ENCODE peak calls at places on chromosomes 11 and 22, in five cellular contexts. R is H9, K is IMR-90, O is H1, I is neuronal stem cell. L is an unnamed sample.

GRCh38 chr11:119742263-119742861 is 13.4 kb upstream of the NECTIN1 start:
- DNase-seq in K (no peak), O (no peak), I (peak; percentile 44), R (peak; percentile 80), L (no peak)

GRCh38 chr22:39215430-39216142 is 29.2 kb downstream of the PDGFB start:
- DNase-seq in O (no peak), K (no peak), R (peak; percentile 71), I (no peak), L (no peak)

GRCh38 chr22:35510481-35510934 is 30.1 kb upstream of the RASD2 start:
- DNase-seq in I (no peak), K (peak; percentile 75), O (no peak), R (no peak), L (no peak)

GRCh38 chr11:46686886-46687810 is 13.3 kb downstream of the ARHGAP1 start:
- DNase-seq in K (peak; percentile 91), I (no peak), R (no peak), O (no peak), L (peak; percentile 79)

GRCh38 chr11:109033627-109034340 is 368.9 kb downstream of the DDX10 start:
- DNase-seq in O (no peak), I (no peak), K (peak; percentile 89), R (no peak), L (no peak)

GRCh38 chr22:37267128-37267587 is 15.2 kb upstream of the CYTH4 start:
- DNase-seq in K (no peak), I (peak; percentile 65), O (no peak), R (peak; percentile 79), L (peak; percentile 25)

GRCh38 chr11:131767421-131767820 is 397.0 kb downstream of the NTM start:
- DNase-seq in I (no peak), R (no peak), K (peak; percentile 74), O (no peak), L (no peak)

GRCh38 chr11:71252782-71253730 is 679 bp upstream of the SHANK2 start:
- DNase-seq in K (peak; percentile 68), O (no peak), I (no peak), R (peak; percentile 64), L (peak; percentile 72)

GRCh38 chr11:12470236-12470635 is 92.9 kb downstream of the PARVA start:
- DNase-seq in R (no peak), K (no peak), I (no peak), O (no peak), L (peak; percentile 20)

GRCh38 chr11:8311366-8311765 is 47.7 kb upstream of the LMO1 start:
- DNase-seq in I (no peak), O (no peak), K (no peak), R (no peak), L (no peak)

GRCh38 chr22:35894464-35894878 is 134.2 kb downstream of the RBFOX2 start:
- DNase-seq in I (no peak), K (no peak), R (no peak), O (no peak), L (no peak)

GRCh38 chr22:28023036-28023435 is 104.0 kb upstream of the PITPNB start:
- DNase-seq in R (no peak), O (no peak), K (no peak), I (no peak), L (no peak)

GRCh38 chr11:66976048-66976467 is 954 bp downstream of the C11orf86 start:
- DNase-seq in K (no peak), R (peak; percentile 86), O (peak; percentile 67), I (peak; percentile 59), L (peak; percentile 11)

GRCh38 chr11:69008774-69009440 is 4.1 kb downstream of the MRGPRF start:
- DNase-seq in R (peak; percentile 61), K (peak; percentile 99), O (peak; percentile 51), I (no peak), L (peak; percentile 83)

GRCh38 chr11:111441443-111441842 is 62.4 kb upstream of the POU2AF1 start:
- DNase-seq in I (no peak), K (peak; percentile 99), R (no peak), O (no peak), L (peak; percentile 38)

GRCh38 chr11:117072517-117073218 is 25.6 kb downstream of the SIK3 start:
- DNase-seq in K (peak; percentile 96), O (no peak), R (no peak), I (no peak), L (peak; percentile 72)

GRCh38 chr11:73268671-73269271 is 3.4 kb upstream of the P2RY6 start:
- DNase-seq in I (no peak), R (peak; percentile 24), K (no peak), O (no peak), L (no peak)

GRCh38 chr11:72578991-72579815 is 95.0 kb downstream of the PDE2A start:
- DNase-seq in I (no peak), O (no peak), K (no peak), R (no peak), L (no peak)

GRCh38 chr11:76592025-76592914 is 78.3 kb downstream of the LRRC32 start:
- DNase-seq in O (no peak), K (no peak), I (no peak), R (no peak), L (no peak)

GRCh38 chr11:66047541-66048365 is 1.2 kb downstream of the GAL3ST3 start:
- DNase-seq in K (no peak), O (no peak), R (no peak), I (no peak), L (no peak)

GRCh38 chr22:23243006-23243573 is 62.8 kb downstream of the BCR start:
- DNase-seq in I (peak; percentile 72), K (no peak), R (peak; percentile 88), O (peak; percentile 68), L (no peak)

DNA sequence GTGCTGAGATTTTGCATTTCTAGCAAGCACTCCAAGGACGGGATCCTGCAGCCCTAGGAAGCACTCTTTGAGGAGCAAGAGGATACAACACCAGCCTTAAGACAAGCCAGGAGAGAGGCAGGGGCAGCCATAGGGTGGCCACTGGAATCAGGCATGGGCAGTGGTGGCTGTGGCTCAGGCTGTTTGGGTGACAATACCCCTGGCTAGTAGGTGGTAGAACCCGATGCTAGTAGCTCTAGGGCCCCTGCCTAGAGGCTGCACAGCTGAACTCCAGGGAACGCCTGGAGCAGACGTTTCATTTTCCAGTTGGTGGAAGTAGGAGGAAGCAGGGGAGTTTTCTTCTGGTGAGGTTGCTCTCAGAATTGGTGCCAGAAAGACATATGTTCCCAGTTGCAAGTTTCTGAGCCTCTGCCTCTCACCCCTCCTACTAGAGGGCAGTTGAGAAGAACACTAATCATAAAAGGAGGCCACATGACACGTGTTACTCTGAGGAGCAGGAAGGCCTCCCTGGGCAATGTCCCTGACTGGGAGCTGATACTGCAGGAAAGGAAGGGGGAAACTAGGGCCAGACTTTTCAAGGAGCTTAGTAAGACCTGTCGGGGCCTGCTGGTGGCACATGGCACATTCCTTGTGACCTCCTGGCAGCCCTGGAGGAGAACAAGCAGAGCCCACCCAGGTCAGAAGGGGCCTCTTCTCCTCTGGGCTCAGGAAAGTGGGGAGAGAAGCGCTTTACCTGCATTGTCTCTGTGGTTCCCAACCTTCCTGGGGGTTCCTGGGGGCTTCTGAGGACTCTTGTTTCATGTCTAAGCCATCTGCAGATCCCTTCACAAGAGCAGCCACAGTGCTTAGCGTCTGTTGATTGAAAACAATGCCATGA is 56.6 kb upstream of the DRD2 start:
- DNase-seq in K (no peak), I (no peak), O (no peak), R (no peak), L (no peak)
- H2AFZ ChIP-seq in K (no peak overlapping the region), I (no peak overlapping the region), O (peak overlapping the region; percentile 76), R (no peak overlapping the region), L (no peak overlapping the region)

GRCh38 chr22:45268958-45269844 is 15.5 kb upstream of the UPK3A start:
- DNase-seq in I (peak; percentile 89), K (peak; percentile 53), R (peak; percentile 86), O (no peak), L (peak; percentile 86)
- H4K8ac ChIP-seq in I (no peak overlapping the region), K (peak overlapping the region; percentile 86), R (no peak overlapping the region), O (peak overlapping the region; percentile 81), L (peak overlapping the region; percentile 87)

GRCh38 chr11:85810521-85810870 is 445 bp downstream of the SYTL2 start:
- DNase-seq in O (no peak), R (peak; percentile 41), K (no peak), I (no peak), L (no peak)

GRCh38 chr11:85806876-85807275 is 4.1 kb downstream of the SYTL2 start:
- DNase-seq in K (no peak), O (no peak), I (no peak), R (no peak), L (no peak)

GRCh38 chr11:85810871-85811611 is at the start of gene SYTL2:
- DNase-seq in I (peak; percentile 73), R (peak; percentile 82), O (no peak), K (peak; percentile 48), L (peak; percentile 82)

GRCh38 chr11:85809881-85810280 is 1.1 kb downstream of the SYTL2 start:
- DNase-seq in I (no peak), O (no peak), K (no peak), R (peak; percentile 53), L (no peak)

DNA sequence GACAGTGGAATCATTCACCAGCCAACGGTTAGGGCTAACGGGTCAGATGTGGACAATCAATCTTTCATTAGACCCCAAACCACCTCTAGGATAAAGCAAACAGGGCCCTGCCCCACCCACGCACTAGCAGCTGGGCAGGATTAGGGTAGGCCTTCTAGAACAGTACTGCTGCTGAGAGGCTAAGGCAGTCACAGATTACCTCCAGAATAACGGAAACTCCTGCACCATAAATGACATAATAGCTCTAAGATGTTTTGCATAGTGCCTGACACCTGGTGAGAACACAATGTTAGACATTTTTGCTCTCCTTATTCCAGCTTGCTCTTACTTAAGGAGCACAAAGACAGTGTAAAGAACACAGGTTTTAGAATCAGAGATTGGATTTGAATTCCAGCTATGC is 1.8 kb downstream of the SYTL2 start:
- DNase-seq in I (no peak), R (no peak), O (no peak), K (no peak), L (peak; percentile 8)
- H2AFZ ChIP-seq in I (no peak overlapping the region), R (no peak overlapping the region), O (no peak overlapping the region), K (no peak overlapping the region), L (no peak overlapping the region)

GRCh38 chr11:45104006-45104789 is 42.2 kb upstream of the PRDM11 start:
- DNase-seq in R (no peak), I (no peak), O (no peak), K (no peak), L (no peak)

GRCh38 chr11:45104790-45105084 is 41.7 kb upstream of the PRDM11 start:
- DNase-seq in O (no peak), K (no peak), R (no peak), I (no peak), L (no peak)

GRCh38 chr11:45105233-45105992 is 41.0 kb upstream of the PRDM11 start:
- DNase-seq in R (peak; percentile 94), I (peak; percentile 79), O (peak; percentile 74), K (peak; percentile 65), L (peak; percentile 78)

GRCh38 chr11:45102361-45102809 is 44.1 kb upstream of the PRDM11 start:
- DNase-seq in O (no peak), I (no peak), R (no peak), K (no peak), L (no peak)

DNA sequence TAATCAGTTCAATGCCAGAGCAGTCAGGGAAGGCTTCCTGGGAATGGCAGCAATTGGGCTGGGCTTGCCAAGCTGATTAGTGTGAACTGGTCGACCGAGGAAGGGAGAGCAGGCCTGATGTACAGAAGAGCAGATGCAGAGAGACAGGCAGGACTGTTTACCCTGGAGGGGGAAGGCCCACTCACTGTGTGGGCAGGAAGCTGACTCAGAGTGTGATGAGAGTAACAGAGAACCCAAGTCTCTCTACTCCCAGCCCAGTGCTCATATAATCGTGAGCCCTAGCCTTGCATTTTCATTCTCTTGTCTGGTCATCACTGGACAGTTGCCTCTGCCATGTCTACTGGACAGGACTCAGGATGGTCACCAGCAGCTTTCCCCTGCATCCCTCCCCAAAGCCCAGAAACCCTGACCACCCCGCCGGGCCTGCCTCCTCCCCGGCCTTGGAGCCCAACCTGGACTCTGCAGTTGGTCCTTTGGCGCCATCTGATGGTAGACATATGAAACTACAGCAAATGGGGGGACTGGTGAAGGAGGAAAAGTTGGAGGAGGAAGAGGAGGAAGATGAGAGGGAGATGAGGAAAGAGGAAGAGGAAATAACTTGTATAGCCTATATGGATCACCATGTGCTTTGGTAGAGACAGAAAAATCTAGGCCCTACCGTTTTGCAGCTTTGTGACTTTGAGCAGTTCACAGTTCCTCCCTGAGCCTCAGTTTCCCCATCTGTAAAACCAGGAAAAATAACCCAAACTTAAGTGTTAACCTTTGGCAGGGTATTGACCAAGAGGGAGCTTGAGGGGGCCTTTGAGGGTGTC is 43.4 kb upstream of the PRDM11 start:
- DNase-seq in I (peak; percentile 77), O (no peak), R (peak; percentile 72), K (peak; percentile 88), L (no peak)
- H4K8ac ChIP-seq in I (no peak overlapping the region), O (peak overlapping the region; percentile 16), R (no peak overlapping the region), K (peak overlapping the region; percentile 38), L (no peak overlapping the region)